ENCODE peak calls at places on chromosomes 7 and 10, in seven cellular contexts. One of them, this sample, is unnamed.
A peak's percentile ranks its signal among the peaks of the same experiment; 100 is the strongest.

GRCh38 chr7:103851357-103851756 is 138.1 kb downstream of the RELN start:
- DNase-seq in GM23248: peak; percentile 61
- DNase-seq in neural progenitor cell: peak; percentile 63
- DNase-seq in SK-N-SH: no peak
- DNase-seq in OCI-LY7: no peak
- DNase-seq in HCT116: no peak
- DNase-seq in GM23338: peak; percentile 80
- DNase-seq in this sample: no peak

GRCh38 chr10:88089498-88089897 is 226.1 kb downstream of the PTEN start:
- DNase-seq in HCT116: no peak
- DNase-seq in GM23338: no peak
- DNase-seq in GM23248: no peak
- DNase-seq in OCI-LY7: no peak
- DNase-seq in neural progenitor cell: no peak
- DNase-seq in SK-N-SH: no peak
- DNase-seq in this sample: no peak

GRCh38 chr10:99365761-99366160 is 36.6 kb downstream of the CNNM1 start:
- DNase-seq in GM23338: no peak
- DNase-seq in OCI-LY7: no peak
- DNase-seq in GM23248: peak; percentile 43
- DNase-seq in SK-N-SH: no peak
- DNase-seq in HCT116: no peak
- DNase-seq in neural progenitor cell: no peak
- DNase-seq in this sample: no peak

GRCh38 chr7:155975490-155975889 is 163.2 kb upstream of the SHH start:
- DNase-seq in GM23248: no peak
- DNase-seq in GM23338: no peak
- DNase-seq in OCI-LY7: no peak
- DNase-seq in HCT116: no peak
- DNase-seq in SK-N-SH: no peak
- DNase-seq in neural progenitor cell: no peak
- DNase-seq in this sample: no peak

GRCh38 chr10:126902157-126902556 is 3.1 kb upstream of the DOCK1 start:
- DNase-seq in GM23248: peak; percentile 86
- DNase-seq in neural progenitor cell: no peak
- DNase-seq in GM23338: no peak
- DNase-seq in OCI-LY7: no peak
- DNase-seq in HCT116: peak; percentile 69
- DNase-seq in SK-N-SH: no peak
- DNase-seq in this sample: peak; percentile 80

GRCh38 chr10:27470890-27471289 is 33.2 kb upstream of the RAB18 start:
- DNase-seq in HCT116: no peak
- DNase-seq in OCI-LY7: no peak
- DNase-seq in GM23338: peak; percentile 43
- DNase-seq in GM23248: no peak
- DNase-seq in SK-N-SH: no peak
- DNase-seq in neural progenitor cell: peak; percentile 40
- DNase-seq in this sample: no peak

GRCh38 chr10:62087341-62087740 is 181.3 kb downstream of the RTKN2 start:
- DNase-seq in GM23248: peak; percentile 43
- DNase-seq in neural progenitor cell: no peak
- DNase-seq in GM23338: no peak
- DNase-seq in HCT116: no peak
- DNase-seq in SK-N-SH: no peak
- DNase-seq in OCI-LY7: no peak
- DNase-seq in this sample: no peak

GRCh38 chr10:60662917-60663614 is 115.2 kb upstream of the CDK1 start:
- DNase-seq in OCI-LY7: no peak
- DNase-seq in neural progenitor cell: no peak
- DNase-seq in GM23248: peak; percentile 23
- DNase-seq in GM23338: no peak
- DNase-seq in SK-N-SH: no peak
- DNase-seq in HCT116: peak; percentile 7
- DNase-seq in this sample: peak; percentile 54

GRCh38 chr7:26040085-26040484 is 111.9 kb upstream of the NFE2L3 start:
- DNase-seq in GM23338: no peak
- DNase-seq in GM23248: no peak
- DNase-seq in neural progenitor cell: no peak
- DNase-seq in SK-N-SH: no peak
- DNase-seq in OCI-LY7: no peak
- DNase-seq in HCT116: no peak
- DNase-seq in this sample: no peak

GRCh38 chr10:122062831-122063674 is 74.1 kb downstream of the TACC2 start:
- DNase-seq in OCI-LY7: no peak
- DNase-seq in SK-N-SH: peak; percentile 36
- DNase-seq in neural progenitor cell: peak; percentile 47
- DNase-seq in GM23338: peak; percentile 62
- DNase-seq in GM23248: peak; percentile 95
- DNase-seq in HCT116: peak; percentile 91
- DNase-seq in this sample: peak; percentile 90

GRCh38 chr10:43265799-43266721 is 805 bp downstream of the RASGEF1A start:
- DNase-seq in GM23338: peak; percentile 68
- DNase-seq in neural progenitor cell: peak; percentile 59
- DNase-seq in SK-N-SH: peak; percentile 83
- DNase-seq in OCI-LY7: no peak
- DNase-seq in GM23248: peak; percentile 11
- DNase-seq in HCT116: no peak
- DNase-seq in this sample: peak; percentile 57

GRCh38 chr10:7988985-7989384 is 65.5 kb upstream of the GATA3 start:
- DNase-seq in HCT116: no peak
- DNase-seq in OCI-LY7: peak; percentile 22
- DNase-seq in SK-N-SH: no peak
- DNase-seq in GM23248: no peak
- DNase-seq in GM23338: peak; percentile 14
- DNase-seq in neural progenitor cell: no peak
- DNase-seq in this sample: no peak

GRCh38 chr10:102230264-102230860 is 4.3 kb downstream of the ELOVL3 start:
- DNase-seq in HCT116: peak; percentile 91
- DNase-seq in GM23338: peak; percentile 90
- DNase-seq in OCI-LY7: no peak
- DNase-seq in SK-N-SH: peak; percentile 74
- DNase-seq in GM23248: peak; percentile 84
- DNase-seq in neural progenitor cell: peak; percentile 94
- DNase-seq in this sample: peak; percentile 55

GRCh38 chr10:62075912-62076311 is 174.4 kb downstream of the ARID5B start:
- DNase-seq in GM23338: no peak
- DNase-seq in OCI-LY7: no peak
- DNase-seq in neural progenitor cell: no peak
- DNase-seq in HCT116: no peak
- DNase-seq in SK-N-SH: no peak
- DNase-seq in GM23248: peak; percentile 56
- DNase-seq in this sample: peak; percentile 24

GRCh38 chr7:146478975-146479492 is 362.4 kb downstream of the CNTNAP2 start:
- DNase-seq in OCI-LY7: no peak
- DNase-seq in SK-N-SH: peak; percentile 46
- DNase-seq in GM23338: no peak
- DNase-seq in neural progenitor cell: no peak
- DNase-seq in HCT116: no peak
- DNase-seq in GM23248: no peak
- DNase-seq in this sample: peak; percentile 25

GRCh38 chr7:68977709-68978108 is 620.6 kb upstream of the AUTS2 start:
- DNase-seq in GM23248: peak; percentile 3
- DNase-seq in neural progenitor cell: no peak
- DNase-seq in OCI-LY7: no peak
- DNase-seq in GM23338: no peak
- DNase-seq in HCT116: no peak
- DNase-seq in SK-N-SH: no peak
- DNase-seq in this sample: no peak

GRCh38 chr10:110420401-110421193 is 77.1 kb upstream of the DUSP5 start:
- DNase-seq in OCI-LY7: no peak
- DNase-seq in neural progenitor cell: no peak
- DNase-seq in GM23338: no peak
- DNase-seq in HCT116: no peak
- DNase-seq in SK-N-SH: no peak
- DNase-seq in GM23248: peak; percentile 71
- DNase-seq in this sample: peak; percentile 82

GRCh38 chr10:97278491-97278989 is 13.9 kb downstream of the ARHGAP19 start:
- DNase-seq in GM23248: peak; percentile 82
- DNase-seq in OCI-LY7: peak; percentile 83
- DNase-seq in GM23338: peak; percentile 57
- DNase-seq in neural progenitor cell: peak; percentile 35
- DNase-seq in HCT116: peak; percentile 33
- DNase-seq in SK-N-SH: peak; percentile 61
- DNase-seq in this sample: peak; percentile 68

GRCh38 chr10:61586829-61587228 is 75.9 kb upstream of the CABCOCO1 start:
- DNase-seq in GM23338: no peak
- DNase-seq in HCT116: no peak
- DNase-seq in neural progenitor cell: no peak
- DNase-seq in OCI-LY7: no peak
- DNase-seq in GM23248: no peak
- DNase-seq in SK-N-SH: no peak
- DNase-seq in this sample: no peak

GRCh38 chr7:107940951-107941350 is 50.0 kb downstream of the DLD start:
- DNase-seq in SK-N-SH: no peak
- DNase-seq in HCT116: no peak
- DNase-seq in OCI-LY7: no peak
- DNase-seq in GM23248: no peak
- DNase-seq in GM23338: no peak
- DNase-seq in neural progenitor cell: no peak
- DNase-seq in this sample: no peak

GRCh38 chr7:107940146-107940489 is 49.1 kb downstream of the DLD start:
- DNase-seq in GM23338: no peak
- DNase-seq in neural progenitor cell: no peak
- DNase-seq in HCT116: no peak
- DNase-seq in OCI-LY7: no peak
- DNase-seq in GM23248: no peak
- DNase-seq in SK-N-SH: no peak
- DNase-seq in this sample: no peak

GRCh38 chr7:107939472-107940145 is 48.6 kb downstream of the DLD start:
- DNase-seq in GM23338: no peak
- DNase-seq in SK-N-SH: no peak
- DNase-seq in neural progenitor cell: no peak
- DNase-seq in HCT116: no peak
- DNase-seq in GM23248: peak; percentile 94
- DNase-seq in OCI-LY7: no peak
- DNase-seq in this sample: peak; percentile 41

GRCh38 chr7:107937514-107937913 is 46.5 kb downstream of the DLD start:
- DNase-seq in GM23248: no peak
- DNase-seq in neural progenitor cell: no peak
- DNase-seq in HCT116: no peak
- DNase-seq in GM23338: no peak
- DNase-seq in OCI-LY7: no peak
- DNase-seq in SK-N-SH: no peak
- DNase-seq in this sample: no peak

DNA sequence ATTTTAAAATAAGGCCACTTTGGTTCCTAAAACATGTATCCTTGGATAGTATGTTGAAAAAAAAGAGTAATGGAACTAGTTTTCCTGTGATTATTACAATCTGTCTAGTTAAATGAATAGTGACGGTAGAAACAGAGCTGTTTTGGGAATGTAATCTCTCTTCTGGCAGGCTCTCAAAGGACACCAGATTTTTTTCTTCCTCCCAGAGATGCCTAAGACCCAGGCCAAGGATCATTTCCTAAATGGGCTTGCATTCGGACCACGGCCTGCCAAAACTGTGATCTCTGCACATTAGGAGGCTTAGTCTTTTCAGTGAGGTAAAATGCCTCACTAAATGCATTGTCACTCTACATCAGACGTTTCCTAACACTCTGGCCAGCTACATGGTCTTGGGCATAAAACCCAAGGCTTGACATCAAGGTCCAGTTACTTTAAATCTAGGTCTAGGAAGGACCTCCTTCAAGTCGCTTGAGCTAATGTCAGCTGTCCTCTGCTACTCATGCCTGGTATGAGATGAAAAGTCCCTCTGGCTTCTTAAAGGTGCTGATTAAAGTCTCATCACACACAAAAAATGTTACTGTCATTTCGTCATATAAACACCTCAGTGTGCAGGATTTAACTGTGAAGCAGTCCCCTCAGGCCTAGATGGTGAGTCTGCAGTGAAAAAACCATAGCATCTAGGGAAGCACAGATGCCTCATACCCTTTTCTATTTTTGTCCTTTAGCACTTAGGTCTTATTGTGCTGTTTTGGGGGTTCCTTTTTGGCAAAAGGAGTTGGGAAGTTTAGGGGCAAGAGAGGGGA is 47.7 kb downstream of the DLD start:
- DNase-seq in HCT116: no peak
- DNase-seq in GM23338: no peak
- DNase-seq in neural progenitor cell: no peak
- DNase-seq in GM23248: peak; percentile 67
- DNase-seq in SK-N-SH: no peak
- DNase-seq in OCI-LY7: no peak
- DNase-seq in this sample: no peak
- TF ChIP-seq EZH2phosphoT487 in HCT116: no peak
- TF ChIP-seq EZH2phosphoT487 in GM23338: no peak
- TF ChIP-seq EZH2phosphoT487 in neural progenitor cell: no peak
- TF ChIP-seq EZH2phosphoT487 in GM23248: no peak
- TF ChIP-seq EZH2phosphoT487 in SK-N-SH: no peak
- TF ChIP-seq EZH2phosphoT487 in OCI-LY7: no peak
- TF ChIP-seq EZH2phosphoT487 in this sample: no peak

GRCh38 chr10:13922591-13922990 is 335.8 kb downstream of the PRPF18 start:
- DNase-seq in GM23248: peak; percentile 87
- DNase-seq in SK-N-SH: no peak
- DNase-seq in neural progenitor cell: no peak
- DNase-seq in GM23338: no peak
- DNase-seq in HCT116: no peak
- DNase-seq in OCI-LY7: no peak
- DNase-seq in this sample: peak; percentile 2
- TF ChIP-seq EZH2phosphoT487 in GM23248: no peak
- TF ChIP-seq EZH2phosphoT487 in SK-N-SH: no peak
- TF ChIP-seq EZH2phosphoT487 in neural progenitor cell: no peak
- TF ChIP-seq EZH2phosphoT487 in GM23338: no peak
- TF ChIP-seq EZH2phosphoT487 in HCT116: no peak
- TF ChIP-seq EZH2phosphoT487 in OCI-LY7: no peak
- TF ChIP-seq EZH2phosphoT487 in this sample: no peak

DNA sequence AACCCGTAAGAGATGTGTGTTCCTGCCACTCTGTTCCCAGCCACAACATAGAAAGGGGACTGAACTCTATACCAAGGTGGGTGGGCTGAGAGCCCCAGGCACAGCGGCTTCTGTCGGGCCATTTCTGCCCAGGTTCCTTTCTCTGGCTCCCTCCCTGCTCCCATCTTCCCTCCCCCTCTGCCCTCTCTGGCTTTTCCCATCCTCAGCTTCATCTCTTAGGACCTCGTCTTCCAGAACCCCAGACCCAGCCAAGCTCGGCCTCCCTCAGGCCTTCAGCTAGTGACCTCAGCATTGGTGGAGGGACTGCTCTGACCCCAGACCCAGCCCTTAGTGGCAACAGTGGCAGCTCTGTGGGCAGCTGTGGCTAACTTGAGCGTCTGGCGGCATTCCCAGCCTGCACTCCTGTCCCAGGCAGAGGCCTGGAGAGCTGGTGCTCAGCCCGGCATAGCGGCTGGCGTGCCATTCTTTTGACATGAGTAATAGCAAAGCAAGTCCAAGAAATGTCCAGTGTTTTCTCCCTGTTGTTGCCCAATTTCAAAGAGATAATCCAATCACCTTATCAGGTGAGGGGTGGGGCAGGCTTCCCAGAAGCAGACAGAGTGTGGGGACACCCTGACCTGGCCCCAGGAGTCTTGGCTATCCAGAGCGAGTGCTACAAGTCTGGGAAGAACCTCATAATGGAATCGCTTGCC is 15.9 kb downstream of the PTPRE start:
- DNase-seq in GM23338: no peak
- DNase-seq in GM23248: peak; percentile 88
- DNase-seq in neural progenitor cell: no peak
- DNase-seq in HCT116: peak; percentile 83
- DNase-seq in SK-N-SH: peak; percentile 54
- DNase-seq in OCI-LY7: no peak
- DNase-seq in this sample: peak; percentile 83
- TF ChIP-seq EZH2phosphoT487 in GM23338: no peak
- TF ChIP-seq EZH2phosphoT487 in GM23248: no peak
- TF ChIP-seq EZH2phosphoT487 in neural progenitor cell: no peak
- TF ChIP-seq EZH2phosphoT487 in HCT116: no peak
- TF ChIP-seq EZH2phosphoT487 in SK-N-SH: no peak
- TF ChIP-seq EZH2phosphoT487 in OCI-LY7: no peak
- TF ChIP-seq EZH2phosphoT487 in this sample: no peak

GRCh38 chr10:107971411-107971810 is 806.9 kb upstream of the SORCS1 start:
- DNase-seq in neural progenitor cell: no peak
- DNase-seq in OCI-LY7: no peak
- DNase-seq in GM23338: no peak
- DNase-seq in GM23248: peak; percentile 88
- DNase-seq in HCT116: no peak
- DNase-seq in SK-N-SH: no peak
- DNase-seq in this sample: peak; percentile 79
- TF ChIP-seq EZH2phosphoT487 in neural progenitor cell: no peak
- TF ChIP-seq EZH2phosphoT487 in OCI-LY7: no peak
- TF ChIP-seq EZH2phosphoT487 in GM23338: no peak
- TF ChIP-seq EZH2phosphoT487 in GM23248: no peak
- TF ChIP-seq EZH2phosphoT487 in HCT116: no peak
- TF ChIP-seq EZH2phosphoT487 in SK-N-SH: no peak
- TF ChIP-seq EZH2phosphoT487 in this sample: no peak

This sample was measured in PC-3.